ENCODE peak calls at places on chromosomes 16 and 17, in five cellular contexts. H, L, A, J and U are unnamed samples.

GRCh38 chr17:69506489-69506888 is 92.0 kb downstream of the MAP2K6 start:
- DNase-seq in H (no peak), L (no peak), A (peak; percentile 15), J (no peak), U (no peak)

GRCh38 chr17:9218068-9218635 is 196.8 kb downstream of the NTN1 start:
- DNase-seq in H (no peak), L (no peak), A (no peak), J (no peak), U (no peak)

GRCh38 chr17:50781167-50781566 is 13.8 kb upstream of the ANKRD40CL start:
- DNase-seq in H (no peak), L (no peak), A (no peak), J (no peak), U (no peak)

GRCh38 chr16:52912565-52913173 is 140.0 kb downstream of the CHD9NB start:
- DNase-seq in H (peak; percentile 17), L (peak; percentile 28), A (peak; percentile 45), J (peak; percentile 36), U (peak; percentile 69)

GRCh38 chr17:17071531-17072360 is 29.5 kb downstream of the MPRIP start:
- DNase-seq in H (no peak), L (no peak), A (no peak), J (no peak), U (no peak)

GRCh38 chr16:49914697-49915096 is 58.8 kb upstream of the ZNF423 start:
- DNase-seq in H (no peak), L (no peak), A (no peak), J (no peak), U (no peak)

GRCh38 chr17:6936370-6937028 is 59.4 kb upstream of the ALOX12 start:
- DNase-seq in H (no peak), L (no peak), A (no peak), J (no peak), U (peak; percentile 21)

GRCh38 chr17:77857613-77858012 is 100.9 kb upstream of the TNRC6C start:
- DNase-seq in H (peak; percentile 48), L (no peak), A (no peak), J (no peak), U (no peak)

GRCh38 chr17:59769891-59770290 is 62.4 kb downstream of the VMP1 start:
- DNase-seq in H (no peak), L (no peak), A (no peak), J (no peak), U (no peak)